ENCODE peak calls at places on chromosomes 5 and 9, in seven cellular contexts. One of them, this sample, is unnamed.

GRCh38 chr5:84274585-84275468 is 109.9 kb downstream of the EDIL3 start:
- DNase-seq in H9: no peak
- DNase-seq in H1: no peak
- DNase-seq in neuronal stem cell: peak; percentile 4
- DNase-seq in IMR-90: peak; percentile 28
- DNase-seq in mesendoderm: peak; percentile 48
- DNase-seq in trophoblast cell: peak; percentile 52
- DNase-seq in this sample: peak; percentile 39

GRCh38 chr5:151212361-151212899 is 11.5 kb downstream of the CCDC69 start:
- DNase-seq in H9: no peak
- DNase-seq in H1: no peak
- DNase-seq in neuronal stem cell: no peak
- DNase-seq in IMR-90: no peak
- DNase-seq in mesendoderm: no peak
- DNase-seq in trophoblast cell: peak; percentile 38
- DNase-seq in this sample: no peak

GRCh38 chr5:17374973-17375844 is 122.8 kb upstream of the TAF11L2 start:
- DNase-seq in H9: peak; percentile 76
- DNase-seq in H1: peak; percentile 47
- DNase-seq in neuronal stem cell: no peak
- DNase-seq in IMR-90: peak; percentile 56
- DNase-seq in mesendoderm: peak; percentile 83
- DNase-seq in trophoblast cell: peak; percentile 94
- DNase-seq in this sample: peak; percentile 61

GRCh38 chr5:74540582-74540981 is 99.9 kb downstream of the ENC1 start:
- DNase-seq in H9: no peak
- DNase-seq in H1: no peak
- DNase-seq in neuronal stem cell: no peak
- DNase-seq in IMR-90: no peak
- DNase-seq in mesendoderm: peak; percentile 68
- DNase-seq in trophoblast cell: no peak
- DNase-seq in this sample: peak; percentile 27

GRCh38 chr5:135135530-135136201 is 101.6 kb upstream of the PITX1 start:
- DNase-seq in H9: no peak
- DNase-seq in H1: no peak
- DNase-seq in neuronal stem cell: no peak
- DNase-seq in IMR-90: peak; percentile 79
- DNase-seq in mesendoderm: no peak
- DNase-seq in trophoblast cell: no peak
- DNase-seq in this sample: peak; percentile 30

GRCh38 chr5:34652916-34653315 is 3.2 kb upstream of the RAI14 start:
- DNase-seq in H9: no peak
- DNase-seq in H1: no peak
- DNase-seq in neuronal stem cell: no peak
- DNase-seq in IMR-90: peak; percentile 74
- DNase-seq in mesendoderm: no peak
- DNase-seq in trophoblast cell: no peak
- DNase-seq in this sample: no peak

GRCh38 chr5:149675467-149676201 is 54.5 kb upstream of the PPARGC1B start:
- DNase-seq in H9: no peak
- DNase-seq in H1: no peak
- DNase-seq in neuronal stem cell: no peak
- DNase-seq in IMR-90: no peak
- DNase-seq in mesendoderm: no peak
- DNase-seq in trophoblast cell: no peak
- DNase-seq in this sample: no peak

GRCh38 chr5:64958757-64959391 is 190.1 kb downstream of the CWC27 start:
- DNase-seq in H9: no peak
- DNase-seq in H1: no peak
- DNase-seq in neuronal stem cell: no peak
- DNase-seq in IMR-90: peak; percentile 72
- DNase-seq in mesendoderm: no peak
- DNase-seq in trophoblast cell: peak; percentile 51
- DNase-seq in this sample: peak; percentile 49

GRCh38 chr9:126518763-126519162 is 95.0 kb upstream of the LMX1B start:
- DNase-seq in H9: no peak
- DNase-seq in H1: no peak
- DNase-seq in neuronal stem cell: no peak
- DNase-seq in IMR-90: no peak
- DNase-seq in mesendoderm: no peak
- DNase-seq in trophoblast cell: no peak
- DNase-seq in this sample: no peak

GRCh38 chr5:154813736-154814135 is 36.7 kb downstream of the FAXDC2 start:
- DNase-seq in H9: no peak
- DNase-seq in H1: no peak
- DNase-seq in neuronal stem cell: no peak
- DNase-seq in IMR-90: no peak
- DNase-seq in mesendoderm: no peak
- DNase-seq in trophoblast cell: no peak
- DNase-seq in this sample: no peak

GRCh38 chr9:614421-614820 is 227.1 kb upstream of the DMRT1 start:
- DNase-seq in H9: no peak
- DNase-seq in H1: no peak
- DNase-seq in neuronal stem cell: no peak
- DNase-seq in IMR-90: no peak
- DNase-seq in mesendoderm: no peak
- DNase-seq in trophoblast cell: no peak
- DNase-seq in this sample: no peak

GRCh38 chr5:77064040-77064439 is 23.0 kb downstream of the ZBED3 start:
- DNase-seq in H9: no peak
- DNase-seq in H1: no peak
- DNase-seq in neuronal stem cell: no peak
- DNase-seq in IMR-90: no peak
- DNase-seq in mesendoderm: no peak
- DNase-seq in trophoblast cell: no peak
- DNase-seq in this sample: no peak

GRCh38 chr9:121154782-121155181 is 46.9 kb downstream of the RAB14 start:
- DNase-seq in H9: no peak
- DNase-seq in H1: no peak
- DNase-seq in neuronal stem cell: no peak
- DNase-seq in IMR-90: peak; percentile 34
- DNase-seq in mesendoderm: no peak
- DNase-seq in trophoblast cell: peak; percentile 3
- DNase-seq in this sample: no peak

GRCh38 chr9:126671381-126671831 is 57.7 kb downstream of the LMX1B start:
- DNase-seq in H9: no peak
- DNase-seq in H1: no peak
- DNase-seq in neuronal stem cell: peak; percentile 55
- DNase-seq in IMR-90: no peak
- DNase-seq in mesendoderm: no peak
- DNase-seq in trophoblast cell: no peak
- DNase-seq in this sample: no peak

GRCh38 chr5:126921471-126922091 is 108.8 kb downstream of the MARCHF3 start:
- DNase-seq in H9: no peak
- DNase-seq in H1: no peak
- DNase-seq in neuronal stem cell: no peak
- DNase-seq in IMR-90: no peak
- DNase-seq in mesendoderm: no peak
- DNase-seq in trophoblast cell: no peak
- DNase-seq in this sample: no peak
- H2BK120ac ChIP-seq in H9: no peak overlapping the region
- H2BK120ac ChIP-seq in H1: no peak overlapping the region
- H2BK120ac ChIP-seq in neuronal stem cell: no peak overlapping the region
- H2BK120ac ChIP-seq in IMR-90: no peak overlapping the region
- H2BK120ac ChIP-seq in mesendoderm: no peak overlapping the region
- H2BK120ac ChIP-seq in trophoblast cell: no peak overlapping the region
- H2BK120ac ChIP-seq in this sample: no peak overlapping the region

GRCh38 chr9:4764033-4764432 is 23.0 kb upstream of the AK3 start:
- DNase-seq in H9: no peak
- DNase-seq in H1: no peak
- DNase-seq in neuronal stem cell: no peak
- DNase-seq in IMR-90: no peak
- DNase-seq in mesendoderm: no peak
- DNase-seq in trophoblast cell: no peak
- DNase-seq in this sample: no peak

GRCh38 chr9:4760122-4760521 is 19.1 kb upstream of the AK3 start:
- DNase-seq in H9: no peak
- DNase-seq in H1: no peak
- DNase-seq in neuronal stem cell: no peak
- DNase-seq in IMR-90: no peak
- DNase-seq in mesendoderm: no peak
- DNase-seq in trophoblast cell: no peak
- DNase-seq in this sample: no peak

GRCh38 chr9:4762889-4763521 is 22.0 kb upstream of the AK3 start:
- DNase-seq in H9: peak; percentile 87
- DNase-seq in H1: no peak
- DNase-seq in neuronal stem cell: peak; percentile 1
- DNase-seq in IMR-90: no peak
- DNase-seq in mesendoderm: peak; percentile 81
- DNase-seq in trophoblast cell: peak; percentile 83
- DNase-seq in this sample: peak; percentile 50

GRCh38 chr9:4756420-4756819 is 15.4 kb upstream of the AK3 start:
- DNase-seq in H9: no peak
- DNase-seq in H1: no peak
- DNase-seq in neuronal stem cell: no peak
- DNase-seq in IMR-90: no peak
- DNase-seq in mesendoderm: no peak
- DNase-seq in trophoblast cell: no peak
- DNase-seq in this sample: no peak

DNA sequence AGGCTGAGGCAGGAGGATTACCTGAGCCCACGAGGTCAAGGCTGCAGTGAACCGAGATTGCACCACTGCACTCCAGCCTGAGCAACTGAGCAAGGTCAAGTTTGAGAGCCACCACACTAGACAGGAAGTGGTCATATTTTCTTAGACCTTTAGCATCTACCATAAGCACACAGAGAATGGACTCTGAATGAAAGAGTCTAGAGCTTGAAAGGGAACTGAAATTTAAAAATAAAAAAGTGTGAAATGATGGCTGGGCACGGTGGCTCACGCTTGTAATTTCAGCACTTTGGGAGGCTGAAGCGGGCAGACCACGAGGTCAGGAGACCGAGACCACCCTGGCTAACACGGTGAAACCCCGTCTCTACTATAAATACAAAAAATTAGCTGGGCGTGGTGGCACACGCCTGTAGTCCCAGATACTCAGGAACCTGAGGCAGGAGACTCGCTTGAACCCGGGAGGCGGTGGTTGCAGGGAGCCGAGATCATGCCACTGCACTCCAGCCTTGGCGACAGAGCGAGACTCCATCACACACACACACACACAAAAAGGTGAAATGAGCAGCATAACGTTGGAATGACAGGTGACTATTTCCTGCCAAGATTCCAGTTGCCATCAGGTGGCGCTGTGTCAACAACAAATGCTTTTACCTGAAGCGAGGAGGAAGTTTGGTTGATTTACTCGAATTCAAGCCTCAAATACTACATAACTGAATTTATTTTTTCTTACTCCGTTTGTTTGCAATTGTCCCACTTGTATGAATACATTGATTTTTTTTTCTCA is 21.3 kb upstream of the AK3 start:
- DNase-seq in H9: peak; percentile 75
- DNase-seq in H1: peak; percentile 54
- DNase-seq in neuronal stem cell: peak; percentile 66
- DNase-seq in IMR-90: peak; percentile 73
- DNase-seq in mesendoderm: peak; percentile 83
- DNase-seq in trophoblast cell: peak; percentile 92
- DNase-seq in this sample: peak; percentile 75
- H4K8ac ChIP-seq in H9: no peak overlapping the region
- H4K8ac ChIP-seq in H1: no peak overlapping the region
- H4K8ac ChIP-seq in neuronal stem cell: no peak overlapping the region
- H4K8ac ChIP-seq in IMR-90: no peak overlapping the region
- H4K8ac ChIP-seq in mesendoderm: no peak overlapping the region
- H4K8ac ChIP-seq in trophoblast cell: no peak overlapping the region
- H4K8ac ChIP-seq in this sample: no peak overlapping the region

GRCh38 chr9:134913041-134913712 is 4.5 kb downstream of the FCN1 start:
- DNase-seq in H9: no peak
- DNase-seq in H1: no peak
- DNase-seq in neuronal stem cell: no peak
- DNase-seq in IMR-90: no peak
- DNase-seq in mesendoderm: no peak
- DNase-seq in trophoblast cell: no peak
- DNase-seq in this sample: no peak

GRCh38 chr9:134912126-134912840 is 5.4 kb downstream of the FCN1 start:
- DNase-seq in H9: no peak
- DNase-seq in H1: no peak
- DNase-seq in neuronal stem cell: no peak
- DNase-seq in IMR-90: no peak
- DNase-seq in mesendoderm: no peak
- DNase-seq in trophoblast cell: no peak
- DNase-seq in this sample: no peak

GRCh38 chr9:134908524-134909364 is 9.0 kb downstream of the FCN1 start:
- DNase-seq in H9: no peak
- DNase-seq in H1: no peak
- DNase-seq in neuronal stem cell: no peak
- DNase-seq in IMR-90: no peak
- DNase-seq in mesendoderm: no peak
- DNase-seq in trophoblast cell: no peak
- DNase-seq in this sample: no peak

GRCh38 chr9:134910146-134910545 is 7.6 kb downstream of the FCN1 start:
- DNase-seq in H9: no peak
- DNase-seq in H1: no peak
- DNase-seq in neuronal stem cell: no peak
- DNase-seq in IMR-90: no peak
- DNase-seq in mesendoderm: no peak
- DNase-seq in trophoblast cell: no peak
- DNase-seq in this sample: no peak

DNA sequence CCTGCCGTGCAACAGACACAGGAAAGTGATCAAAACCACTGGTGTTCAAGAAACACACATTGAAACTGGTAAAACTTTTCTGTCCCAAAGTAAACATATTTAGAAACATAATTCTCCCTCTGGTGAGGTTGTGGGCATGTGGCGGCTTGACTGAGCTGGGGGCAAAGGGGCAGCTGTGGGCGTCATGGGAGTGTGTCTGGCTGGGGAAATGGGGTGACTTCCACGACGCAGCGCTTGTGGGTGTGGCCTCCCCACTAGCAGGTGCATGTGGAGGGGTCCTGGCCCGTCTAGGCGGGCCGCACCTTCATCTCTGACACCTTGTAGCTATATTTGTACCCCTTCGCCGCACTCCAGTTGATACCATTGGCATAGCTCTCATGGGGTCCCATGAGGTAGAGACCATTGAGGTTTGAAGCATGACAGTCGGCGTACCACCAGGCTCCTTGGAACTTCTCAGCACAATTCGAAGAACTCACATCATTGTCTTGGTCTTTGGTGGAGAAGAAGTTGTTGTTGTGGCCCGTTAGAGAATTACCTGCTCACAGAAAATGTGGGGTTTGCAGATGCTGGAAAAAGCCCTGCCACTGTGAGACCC is 8.1 kb downstream of the FCN1 start:
- DNase-seq in H9: no peak
- DNase-seq in H1: no peak
- DNase-seq in neuronal stem cell: no peak
- DNase-seq in IMR-90: no peak
- DNase-seq in mesendoderm: no peak
- DNase-seq in trophoblast cell: no peak
- DNase-seq in this sample: no peak
- H3K27me3 ChIP-seq in H9: no peaks in the 10 kb centered on the region
- H3K27me3 ChIP-seq in H1: no peaks in the 10 kb centered on the region
- H3K27me3 ChIP-seq in neuronal stem cell: no peaks in the 10 kb centered on the region
- H3K27me3 ChIP-seq in IMR-90: peaks cover 43% of the 10 kb centered on the region
- H3K27me3 ChIP-seq in mesendoderm: no peaks in the 10 kb centered on the region
- H3K27me3 ChIP-seq in trophoblast cell: no peaks in the 10 kb centered on the region
- H3K27me3 ChIP-seq in this sample: peaks cover 28% of the 10 kb centered on the region

DNA sequence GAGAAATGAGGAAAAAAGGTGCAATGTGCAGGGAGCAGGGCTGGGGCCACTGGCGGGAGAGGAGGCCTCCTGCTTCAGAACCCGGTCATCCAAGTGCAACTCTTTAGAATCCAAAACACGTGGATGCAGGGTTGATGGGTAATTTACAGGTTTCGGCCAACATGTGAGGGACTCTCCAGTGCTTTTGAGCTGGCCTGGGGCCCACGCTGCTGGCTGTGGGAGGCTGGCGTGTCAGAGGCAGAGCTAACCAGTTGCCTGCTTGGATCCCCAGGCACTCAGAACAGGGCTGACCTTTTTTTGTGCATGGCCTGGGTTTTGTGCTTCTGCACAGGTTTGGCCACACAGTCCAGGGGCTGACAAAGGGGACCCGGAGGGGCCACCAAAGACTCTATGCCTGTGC is 61.6 kb downstream of the GADD45G start:
- DNase-seq in H9: no peak
- DNase-seq in H1: no peak
- DNase-seq in neuronal stem cell: no peak
- DNase-seq in IMR-90: no peak
- DNase-seq in mesendoderm: no peak
- DNase-seq in trophoblast cell: no peak
- DNase-seq in this sample: no peak
- H2BK120ac ChIP-seq in H9: no peak overlapping the region
- H2BK120ac ChIP-seq in H1: no peak overlapping the region
- H2BK120ac ChIP-seq in neuronal stem cell: no peak overlapping the region
- H2BK120ac ChIP-seq in IMR-90: no peak overlapping the region
- H2BK120ac ChIP-seq in mesendoderm: no peak overlapping the region
- H2BK120ac ChIP-seq in trophoblast cell: peak overlapping the region; percentile 21
- H2BK120ac ChIP-seq in this sample: no peak overlapping the region

This sample was measured in mesenchymal stem cell.